ENCODE peak calls at places on chromosomes 1 and 21, in five cellular contexts. E, Z, S, D and W are unnamed samples.

GRCh38 chr21:19941626-19942025 is 1056.6 kb upstream of the NCAM2 start:
- DNase-seq in Z (no peak), D (no peak), S (no peak), E (no peak), W (no peak)

GRCh38 chr1:11051781-11052510 is 4.9 kb upstream of the MASP2 start:
- DNase-seq in Z (no peak), E (no peak), D (peak; percentile 18), S (no peak), W (no peak)

GRCh38 chr1:191831572-191831971 is 326.7 kb upstream of the RGS18 start:
- DNase-seq in Z (no peak), E (peak; percentile 41), D (no peak), S (no peak), W (no peak)

GRCh38 chr1:245461681-245462080 is 306.9 kb downstream of the KIF26B start:
- DNase-seq in E (no peak), Z (no peak), D (no peak), S (no peak), W (no peak)

GRCh38 chr21:16509466-16509865 is 779.7 kb downstream of the USP25 start:
- DNase-seq in E (no peak), D (no peak), Z (no peak), S (no peak), W (no peak)

GRCh38 chr1:111441573-111442192 is 7.4 kb downstream of the WDR77 start:
- DNase-seq in E (peak; percentile 68), D (no peak), Z (peak; percentile 25), S (no peak), W (no peak)

GRCh38 chr1:7278827-7279752 is 492.0 kb upstream of the VAMP3 start:
- DNase-seq in Z (no peak), S (no peak), D (no peak), E (no peak), W (peak; percentile 31)

GRCh38 chr1:227775841-227776240 is 39.6 kb upstream of the PRSS38 start:
- DNase-seq in E (no peak), S (no peak), D (no peak), Z (no peak), W (no peak)

GRCh38 chr21:28025111-28025510 is 967.6 kb downstream of the LTN1 start:
- DNase-seq in E (no peak), D (no peak), Z (no peak), S (no peak), W (no peak)

GRCh38 chr1:224427346-224427745 is 7.3 kb downstream of the WDR26 start:
- DNase-seq in Z (no peak), D (no peak), S (no peak), E (no peak), W (no peak)

GRCh38 chr1:206723500-206724472 is 39.1 kb downstream of the MAPKAPK2 start:
- DNase-seq in D (peak; percentile 83), Z (peak; percentile 73), E (peak; percentile 34), S (no peak), W (no peak)

GRCh38 chr1:3548156-3548893 is 63.0 kb downstream of the MEGF6 start:
- DNase-seq in S (no peak), Z (no peak), E (peak; percentile 31), D (no peak), W (no peak)

GRCh38 chr21:31182231-31183129 is 144.2 kb upstream of the KRTAP19-8 start:
- DNase-seq in S (no peak), D (no peak), E (no peak), Z (no peak), W (no peak)

GRCh38 chr1:154952664-154953063 is 3.2 kb downstream of the PBXIP1 start:
- DNase-seq in D (no peak), Z (peak; percentile 70), S (no peak), E (no peak), W (no peak)

GRCh38 chr1:17826165-17826488 is 71.0 kb downstream of the ACTL8 start:
- DNase-seq in D (peak; percentile 58), S (no peak), E (peak; percentile 74), Z (peak; percentile 56), W (peak; percentile 40)

GRCh38 chr1:108881369-108881768 is 4.6 kb downstream of the GPSM2 start:
- DNase-seq in Z (no peak), S (no peak), E (no peak), D (no peak), W (no peak)

GRCh38 chr1:222829868-222830267 is 15.0 kb downstream of the DISP1 start:
- DNase-seq in D (no peak), S (no peak), Z (no peak), E (no peak), W (no peak)

GRCh38 chr21:41445465-41445862 is 19.4 kb downstream of the MX1 start:
- DNase-seq in E (no peak), D (no peak), Z (no peak), S (no peak), W (no peak)

GRCh38 chr1:202235856-202236837 is 42.5 kb downstream of the LGR6 start:
- DNase-seq in E (peak; percentile 78), Z (peak; percentile 82), S (no peak), D (peak; percentile 73), W (peak; percentile 83)

GRCh38 chr1:202234331-202235002 is 40.9 kb downstream of the LGR6 start:
- DNase-seq in E (no peak), S (no peak), Z (no peak), D (no peak), W (no peak)

GRCh38 chr1:202235003-202235660 is 41.5 kb downstream of the LGR6 start:
- DNase-seq in D (no peak), Z (no peak), E (no peak), S (no peak), W (no peak)

GRCh38 chr1:202238914-202239313 is 45.3 kb downstream of the LGR6 start:
- DNase-seq in E (no peak), Z (no peak), D (no peak), S (no peak), W (no peak)

GRCh38 chr1:202237052-202237451 is 43.5 kb downstream of the LGR6 start:
- DNase-seq in S (no peak), E (peak; percentile 83), Z (peak; percentile 38), D (no peak), W (no peak)
- TF ChIP-seq CTCF in S (no peak), E (peak; percentile 73), Z (no peak), D (peak; percentile 42), W (no peak)

GRCh38 chr1:167059045-167059728 is 31.0 kb downstream of the GPA33 start:
- DNase-seq in Z (peak; percentile 87), S (peak; percentile 75), E (peak; percentile 80), D (peak; percentile 68), W (peak; percentile 42)
- TF ChIP-seq CTCF in Z (peak; percentile 78), S (peak; percentile 88), E (peak; percentile 97), D (peak; percentile 94), W (peak; percentile 97)

GRCh38 chr1:160164121-160164520 is 12.7 kb downstream of the ATP1A4 start:
- DNase-seq in S (no peak), Z (no peak), D (no peak), E (no peak), W (no peak)

GRCh38 chr1:160159846-160160245 is 8.4 kb downstream of the ATP1A4 start:
- DNase-seq in S (no peak), Z (no peak), D (no peak), E (no peak), W (no peak)

GRCh38 chr1:160163612-160164011 is 12.2 kb downstream of the ATP1A4 start:
- DNase-seq in Z (no peak), D (no peak), E (no peak), S (no peak), W (no peak)

GRCh38 chr1:160162936-160163335 is 11.5 kb downstream of the ATP1A4 start:
- DNase-seq in S (no peak), Z (no peak), D (no peak), E (no peak), W (no peak)

GRCh38 chr1:160161965-160162705 is 10.7 kb downstream of the ATP1A4 start:
- DNase-seq in D (no peak), S (no peak), E (peak; percentile 80), Z (no peak), W (no peak)
- TF ChIP-seq CTCF in D (peak; percentile 18), S (no peak), E (peak; percentile 73), Z (no peak), W (no peak)

DNA sequence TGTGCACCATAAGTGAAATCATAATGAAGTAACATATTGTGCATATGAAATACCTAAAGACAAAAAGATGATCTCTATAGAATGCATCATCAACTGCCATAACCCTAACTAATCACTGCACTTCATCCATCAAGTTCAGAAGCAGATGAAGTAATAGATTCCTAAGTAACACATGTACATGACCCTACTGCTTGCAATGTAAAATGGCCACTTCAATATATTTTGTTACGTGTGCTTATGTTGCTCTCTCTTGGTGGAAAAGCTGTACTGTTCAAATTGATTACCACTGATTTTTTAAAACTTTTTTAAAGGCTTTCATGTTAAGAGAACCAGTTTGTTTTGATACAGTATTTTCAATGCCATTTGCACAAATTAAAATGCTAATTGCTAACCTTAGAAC is 141.8 kb downstream of the TTLL7 start:
- DNase-seq in D (no peak), S (no peak), E (peak; percentile 22), Z (no peak), W (no peak)
- TF ChIP-seq CTCF in D (no peak), S (peak; percentile 25), E (peak; percentile 64), Z (peak; percentile 19), W (peak; percentile 49)